ENCODE peak calls at places on chromosomes 16 and 17, in six cellular contexts. One of them, this sample, is unnamed.

GRCh38 chr17:7887038-7887481 is 1.5 kb upstream of the CHD3 start:
- DNase-seq in activated CD4-positive, CD25-positive, alpha-beta regulatory T cell: no peak
- DNase-seq in Caco-2: no peak
- DNase-seq in MV-4-11: no peak
- DNase-seq in Daoy: no peak
- DNase-seq in fibroblast of the aortic adventitia: no peak
- DNase-seq in this sample: no peak

GRCh38 chr17:48352630-48353029 is 77.4 kb downstream of the SKAP1 start:
- DNase-seq in fibroblast of the aortic adventitia: no peak
- DNase-seq in Daoy: peak
- DNase-seq in MV-4-11: no peak
- DNase-seq in activated CD4-positive, CD25-positive, alpha-beta regulatory T cell: no peak
- DNase-seq in Caco-2: no peak
- DNase-seq in this sample: no peak

GRCh38 chr17:14303343-14304221 is 2.7 kb downstream of the HS3ST3B1 start:
- DNase-seq in MV-4-11: no peak
- DNase-seq in activated CD4-positive, CD25-positive, alpha-beta regulatory T cell: no peak
- DNase-seq in fibroblast of the aortic adventitia: peak
- DNase-seq in Caco-2: no peak
- DNase-seq in Daoy: no peak
- DNase-seq in this sample: no peak

GRCh38 chr17:82384051-82384729 is 12.6 kb downstream of the UTS2R start:
- DNase-seq in Daoy: no peak
- DNase-seq in fibroblast of the aortic adventitia: no peak
- DNase-seq in activated CD4-positive, CD25-positive, alpha-beta regulatory T cell: no peak
- DNase-seq in Caco-2: no peak
- DNase-seq in MV-4-11: no peak
- DNase-seq in this sample: peak

GRCh38 chr17:14204546-14204945 is 32.1 kb downstream of the CDRT15 start:
- DNase-seq in MV-4-11: no peak
- DNase-seq in activated CD4-positive, CD25-positive, alpha-beta regulatory T cell: no peak
- DNase-seq in fibroblast of the aortic adventitia: no peak
- DNase-seq in Caco-2: no peak
- DNase-seq in Daoy: no peak
- DNase-seq in this sample: no peak

GRCh38 chr17:14940946-14941280 is 324.2 kb downstream of the PMP22 start:
- DNase-seq in fibroblast of the aortic adventitia: no peak
- DNase-seq in MV-4-11: no peak
- DNase-seq in activated CD4-positive, CD25-positive, alpha-beta regulatory T cell: no peak
- DNase-seq in Daoy: peak
- DNase-seq in Caco-2: no peak
- DNase-seq in this sample: no peak

GRCh38 chr16:85162478-85163277 is 50.4 kb upstream of the CIBAR2 start:
- DNase-seq in fibroblast of the aortic adventitia: peak
- DNase-seq in Daoy: peak
- DNase-seq in Caco-2: no peak
- DNase-seq in MV-4-11: no peak
- DNase-seq in activated CD4-positive, CD25-positive, alpha-beta regulatory T cell: no peak
- DNase-seq in this sample: peak

GRCh38 chr17:80923211-80924110 is 68.2 kb upstream of the CHMP6 start:
- DNase-seq in MV-4-11: no peak
- DNase-seq in fibroblast of the aortic adventitia: no peak
- DNase-seq in Daoy: no peak
- DNase-seq in activated CD4-positive, CD25-positive, alpha-beta regulatory T cell: no peak
- DNase-seq in Caco-2: no peak
- DNase-seq in this sample: no peak

GRCh38 chr17:45170976-45171337 is 9.3 kb downstream of the HEXIM2 start:
- DNase-seq in fibroblast of the aortic adventitia: peak
- DNase-seq in activated CD4-positive, CD25-positive, alpha-beta regulatory T cell: no peak
- DNase-seq in Caco-2: peak
- DNase-seq in Daoy: peak
- DNase-seq in MV-4-11: peak
- DNase-seq in this sample: peak

GRCh38 chr16:4273858-4274291 is 1.1 kb upstream of the TFAP4 start:
- DNase-seq in Daoy: peak
- DNase-seq in activated CD4-positive, CD25-positive, alpha-beta regulatory T cell: peak
- DNase-seq in MV-4-11: no peak
- DNase-seq in fibroblast of the aortic adventitia: peak
- DNase-seq in Caco-2: peak
- DNase-seq in this sample: peak

GRCh38 chr16:51164167-51164566 is 13.1 kb upstream of the SALL1 start:
- DNase-seq in fibroblast of the aortic adventitia: no peak
- DNase-seq in MV-4-11: peak
- DNase-seq in activated CD4-positive, CD25-positive, alpha-beta regulatory T cell: no peak
- DNase-seq in Daoy: peak
- DNase-seq in Caco-2: no peak
- DNase-seq in this sample: no peak

GRCh38 chr16:75733305-75734141 is 7.2 kb upstream of the CPHXL start:
- DNase-seq in Caco-2: peak
- DNase-seq in MV-4-11: no peak
- DNase-seq in Daoy: peak
- DNase-seq in fibroblast of the aortic adventitia: peak
- DNase-seq in activated CD4-positive, CD25-positive, alpha-beta regulatory T cell: no peak
- DNase-seq in this sample: no peak

GRCh38 chr17:40363480-40363838 is 1.1 kb downstream of the GJD3 start:
- DNase-seq in MV-4-11: peak
- DNase-seq in activated CD4-positive, CD25-positive, alpha-beta regulatory T cell: no peak
- DNase-seq in fibroblast of the aortic adventitia: no peak
- DNase-seq in Caco-2: no peak
- DNase-seq in Daoy: no peak
- DNase-seq in this sample: no peak

GRCh38 chr16:69772560-69773254 is 10.6 kb downstream of the WWP2 start:
- DNase-seq in fibroblast of the aortic adventitia: peak
- DNase-seq in Daoy: peak
- DNase-seq in activated CD4-positive, CD25-positive, alpha-beta regulatory T cell: no peak
- DNase-seq in Caco-2: no peak
- DNase-seq in MV-4-11: peak
- DNase-seq in this sample: no peak

GRCh38 chr17:48612854-48613691 is 2.0 kb downstream of the HOXB8 start:
- DNase-seq in fibroblast of the aortic adventitia: no peak
- DNase-seq in MV-4-11: peak
- DNase-seq in Daoy: peak
- DNase-seq in Caco-2: peak
- DNase-seq in activated CD4-positive, CD25-positive, alpha-beta regulatory T cell: no peak
- DNase-seq in this sample: no peak

GRCh38 chr17:70446446-70446845 is 277.1 kb downstream of the KCNJ2 start:
- DNase-seq in Daoy: no peak
- DNase-seq in activated CD4-positive, CD25-positive, alpha-beta regulatory T cell: no peak
- DNase-seq in fibroblast of the aortic adventitia: no peak
- DNase-seq in MV-4-11: no peak
- DNase-seq in Caco-2: no peak
- DNase-seq in this sample: no peak

GRCh38 chr17:37717627-37718382 is 27.1 kb downstream of the HNF1B start:
- DNase-seq in activated CD4-positive, CD25-positive, alpha-beta regulatory T cell: no peak
- DNase-seq in Caco-2: no peak
- DNase-seq in Daoy: no peak
- DNase-seq in fibroblast of the aortic adventitia: peak
- DNase-seq in MV-4-11: peak
- DNase-seq in this sample: no peak

GRCh38 chr17:31919802-31920525 is 16.8 kb upstream of the SUZ12 start:
- DNase-seq in fibroblast of the aortic adventitia: peak
- DNase-seq in Daoy: peak
- DNase-seq in Caco-2: no peak
- DNase-seq in MV-4-11: no peak
- DNase-seq in activated CD4-positive, CD25-positive, alpha-beta regulatory T cell: no peak
- DNase-seq in this sample: no peak

GRCh38 chr17:28394717-28395116 is 11.3 kb downstream of the SLC46A1 start:
- DNase-seq in MV-4-11: no peak
- DNase-seq in fibroblast of the aortic adventitia: peak
- DNase-seq in activated CD4-positive, CD25-positive, alpha-beta regulatory T cell: no peak
- DNase-seq in Caco-2: peak
- DNase-seq in Daoy: peak
- DNase-seq in this sample: no peak

GRCh38 chr16:15548482-15548891 is 94.5 kb downstream of the MARF1 start:
- DNase-seq in Daoy: peak
- DNase-seq in fibroblast of the aortic adventitia: no peak
- DNase-seq in activated CD4-positive, CD25-positive, alpha-beta regulatory T cell: no peak
- DNase-seq in MV-4-11: no peak
- DNase-seq in Caco-2: no peak
- DNase-seq in this sample: no peak

GRCh38 chr17:74836691-74837467 is 22.8 kb downstream of the GRIN2C start:
- DNase-seq in fibroblast of the aortic adventitia: no peak
- DNase-seq in MV-4-11: no peak
- DNase-seq in Daoy: no peak
- DNase-seq in activated CD4-positive, CD25-positive, alpha-beta regulatory T cell: no peak
- DNase-seq in Caco-2: no peak
- DNase-seq in this sample: no peak

GRCh38 chr17:41440531-41441033 is at the start of gene KRT38:
- DNase-seq in activated CD4-positive, CD25-positive, alpha-beta regulatory T cell: no peak
- DNase-seq in Daoy: no peak
- DNase-seq in MV-4-11: no peak
- DNase-seq in Caco-2: no peak
- DNase-seq in fibroblast of the aortic adventitia: no peak
- DNase-seq in this sample: no peak

GRCh38 chr16:46972971-46973456 is 460 bp downstream of the DNAJA2 start:
- DNase-seq in Caco-2: peak
- DNase-seq in MV-4-11: no peak
- DNase-seq in activated CD4-positive, CD25-positive, alpha-beta regulatory T cell: no peak
- DNase-seq in fibroblast of the aortic adventitia: no peak
- DNase-seq in Daoy: peak
- DNase-seq in this sample: peak

GRCh38 chr17:78940708-78941107 is 15.5 kb upstream of the TIMP2 start:
- DNase-seq in activated CD4-positive, CD25-positive, alpha-beta regulatory T cell: no peak
- DNase-seq in fibroblast of the aortic adventitia: no peak
- DNase-seq in Caco-2: peak
- DNase-seq in MV-4-11: no peak
- DNase-seq in Daoy: peak
- DNase-seq in this sample: no peak

GRCh38 chr17:36674278-36674650 is 72.9 kb downstream of the MRM1 start:
- DNase-seq in MV-4-11: peak
- DNase-seq in activated CD4-positive, CD25-positive, alpha-beta regulatory T cell: peak
- DNase-seq in fibroblast of the aortic adventitia: no peak
- DNase-seq in Daoy: no peak
- DNase-seq in Caco-2: no peak
- DNase-seq in this sample: no peak

GRCh38 chr17:223723-224471 is 42.4 kb upstream of the DOC2B start:
- DNase-seq in activated CD4-positive, CD25-positive, alpha-beta regulatory T cell: no peak
- DNase-seq in MV-4-11: no peak
- DNase-seq in fibroblast of the aortic adventitia: no peak
- DNase-seq in Caco-2: no peak
- DNase-seq in Daoy: no peak
- DNase-seq in this sample: peak

GRCh38 chr16:57591870-57592485 is 36.5 kb upstream of the ADGRG1 start:
- DNase-seq in MV-4-11: no peak
- DNase-seq in fibroblast of the aortic adventitia: no peak
- DNase-seq in activated CD4-positive, CD25-positive, alpha-beta regulatory T cell: no peak
- DNase-seq in Caco-2: no peak
- DNase-seq in Daoy: no peak
- DNase-seq in this sample: no peak

This sample was measured in Right ventricle myocardium superior.